ENCODE peak calls at places on chromosome X, in six cellular contexts. D, E, U, X, H and K are unnamed samples.

GRCh38 chrX:8743126-8743732 is 11.3 kb upstream of the ANOS1 start:
- DNase-seq in D (peak), E (no peak), U (peak), X (peak), H (no peak), K (no peak)

GRCh38 chrX:16528620-16529019 is 121.3 kb upstream of the S100G start:
- DNase-seq in D (no peak), E (no peak), U (peak), X (no peak), H (no peak), K (no peak)

GRCh38 chrX:68833448-68833805 is 4.6 kb downstream of the EFNB1 start:
- DNase-seq in D (peak), E (peak), U (no peak), X (no peak), H (no peak), K (no peak)

GRCh38 chrX:52082578-52082977 is 13.6 kb upstream of the MAGED4B start:
- DNase-seq in D (no peak), E (no peak), U (no peak), X (no peak), H (no peak), K (no peak)

GRCh38 chrX:113522814-113523213 is 682.2 kb upstream of the AMOT start:
- DNase-seq in D (no peak), E (no peak), U (no peak), X (no peak), H (no peak), K (no peak)

GRCh38 chrX:130158311-130158710 is 7.3 kb downstream of the AIFM1 start:
- DNase-seq in D (no peak), E (no peak), U (no peak), X (no peak), H (no peak), K (no peak)

GRCh38 chrX:119272882-119273806 is 37.1 kb downstream of the PGRMC1 start:
- DNase-seq in D (peak), E (no peak), U (peak), X (no peak), H (no peak), K (no peak)

GRCh38 chrX:10533686-10534365 is 86.6 kb downstream of the MID1 start:
- DNase-seq in D (no peak), E (no peak), U (no peak), X (no peak), H (no peak), K (no peak)

GRCh38 chrX:24619647-24620046 is 27.5 kb downstream of the PCYT1B start:
- DNase-seq in D (peak), E (no peak), U (no peak), X (no peak), H (no peak), K (no peak)

GRCh38 chrX:13001961-13002671 is 27.2 kb downstream of the TMSB4X start:
- DNase-seq in D (no peak), E (no peak), U (no peak), X (no peak), H (no peak), K (no peak)